ENCODE peak calls at places on chromosome 9, in four cellular contexts. S is chondrocyte, H is amygdala, K is naive B cell. M is an unnamed sample.

GRCh38 chr9:83583151-83584014 is 39.6 kb upstream of the IDNK start:
- DNase-seq in K (peak; percentile 18), S (no peak), H (no peak), M (no peak)

GRCh38 chr9:88420227-88420626 is 32.0 kb downstream of the SPIN1 start:
- DNase-seq in K (no peak), H (no peak), S (no peak), M (no peak)

GRCh38 chr9:114431770-114432169 is 44.0 kb upstream of the AKNA start:
- DNase-seq in H (no peak), K (no peak), S (no peak), M (peak; percentile 18)

GRCh38 chr9:4339783-4340335 is 40.0 kb upstream of the GLIS3 start:
- DNase-seq in K (no peak), S (no peak), H (no peak), M (no peak)

GRCh38 chr9:72864327-72864726 is 88.5 kb downstream of the ALDH1A1 start:
- DNase-seq in K (no peak), S (no peak), H (no peak), M (no peak)

GRCh38 chr9:136687721-136688223 is 515 bp upstream of the AGPAT2 start:
- DNase-seq in H (no peak), K (peak; percentile 15), S (no peak), M (no peak)

GRCh38 chr9:16030513-16031185 is 477.8 kb downstream of the CCDC171 start:
- DNase-seq in H (no peak), K (no peak), S (no peak), M (no peak)

GRCh38 chr9:353077-353476 is 138.4 kb downstream of the DOCK8 start:
- DNase-seq in K (no peak), H (no peak), S (no peak), M (no peak)

GRCh38 chr9:33329117-33329563 is 38.8 kb downstream of the NFX1 start:
- DNase-seq in K (no peak), H (no peak), S (no peak), M (no peak)

GRCh38 chr9:79912641-79913040 is 340.9 kb downstream of the TLE4 start:
- DNase-seq in H (no peak), K (no peak), S (no peak), M (no peak)

GRCh38 chr9:4833781-4834560 is 41.2 kb downstream of the RCL1 start:
- DNase-seq in S (no peak), H (no peak), K (no peak), M (no peak)

GRCh38 chr9:128218518-128219389 is 15.6 kb downstream of the DNM1 start:
- DNase-seq in S (no peak), H (peak; percentile 70), K (peak; percentile 85), M (no peak)

GRCh38 chr9:89473762-89474469 is 24.0 kb downstream of the SEMA4D start:
- DNase-seq in K (no peak), H (no peak), S (no peak), M (no peak)

GRCh38 chr9:132754236-132754635 is 84.0 kb downstream of the GTF3C4 start:
- DNase-seq in H (no peak), S (peak; percentile 11), K (no peak), M (no peak)

GRCh38 chr9:129549684-129550083 is 71.2 kb downstream of the C9orf50 start:
- DNase-seq in H (peak; percentile 38), K (no peak), S (no peak), M (no peak)

GRCh38 chr9:109349431-109349846 is 28.6 kb upstream of the EPB41L4B start:
- DNase-seq in S (no peak), K (no peak), H (no peak), M (no peak)

GRCh38 chr9:86600291-86600690 is 246.1 kb upstream of the TUT7 start:
- DNase-seq in H (no peak), K (no peak), S (no peak), M (no peak)

GRCh38 chr9:95740217-95741004 is 135.1 kb upstream of the ERCC6L2 start:
- DNase-seq in S (no peak), K (no peak), H (no peak), M (no peak)

GRCh38 chr9:81534138-81534865 is 155.0 kb downstream of the TLE1 start:
- DNase-seq in K (no peak), H (no peak), S (no peak), M (no peak)

GRCh38 chr9:123368481-123369153 is 12.6 kb downstream of the CRB2 start:
- DNase-seq in K (no peak), S (no peak), H (peak; percentile 70), M (no peak)

GRCh38 chr9:36407122-36407723 is 7.2 kb upstream of the RNF38 start:
- DNase-seq in K (peak; percentile 61), S (no peak), H (peak; percentile 47), M (no peak)

GRCh38 chr9:23587433-23587832 is 238.6 kb downstream of the ELAVL2 start:
- DNase-seq in K (no peak), S (no peak), H (peak; percentile 30), M (no peak)

M was measured in cerebellar nuclear complex.